ENCODE peak calls at places on chromosomes 12 and 14, in eight cellular contexts. One of them, this sample, is unnamed.

GRCh38 chr14:21093769-21094681 is 4.4 kb downstream of the ZNF219 start:
- DNase-seq in PC-3: no peak
- DNase-seq in OCI-LY7: no peak
- DNase-seq in GM23248: no peak
- DNase-seq in MM.1S: no peak
- DNase-seq in hepatocyte: peak
- DNase-seq in SK-N-SH: peak
- DNase-seq in HCT116: no peak
- DNase-seq in this sample: peak

GRCh38 chr12:101045486-101046474 is 164.3 kb downstream of the SLC5A8 start:
- DNase-seq in PC-3: no peak
- DNase-seq in OCI-LY7: no peak
- DNase-seq in GM23248: peak
- DNase-seq in MM.1S: no peak
- DNase-seq in hepatocyte: no peak
- DNase-seq in SK-N-SH: no peak
- DNase-seq in HCT116: no peak
- DNase-seq in this sample: no peak

GRCh38 chr12:79901506-79901905 is 33.4 kb downstream of the PPP1R12A start:
- DNase-seq in PC-3: no peak
- DNase-seq in OCI-LY7: no peak
- DNase-seq in GM23248: no peak
- DNase-seq in MM.1S: no peak
- DNase-seq in hepatocyte: no peak
- DNase-seq in SK-N-SH: no peak
- DNase-seq in HCT116: no peak
- DNase-seq in this sample: no peak

GRCh38 chr12:61546296-61546695 is 713.9 kb upstream of the USP15 start:
- DNase-seq in PC-3: peak
- DNase-seq in OCI-LY7: no peak
- DNase-seq in GM23248: no peak
- DNase-seq in MM.1S: no peak
- DNase-seq in hepatocyte: peak
- DNase-seq in SK-N-SH: no peak
- DNase-seq in HCT116: peak
- DNase-seq in this sample: no peak

GRCh38 chr12:109027767-109028166 is 6.9 kb upstream of the SVOP start:
- DNase-seq in PC-3: peak
- DNase-seq in OCI-LY7: no peak
- DNase-seq in GM23248: peak
- DNase-seq in MM.1S: no peak
- DNase-seq in hepatocyte: no peak
- DNase-seq in SK-N-SH: no peak
- DNase-seq in HCT116: no peak
- DNase-seq in this sample: no peak

GRCh38 chr14:92496458-92496857 is 17.1 kb upstream of the RIN3 start:
- DNase-seq in PC-3: no peak
- DNase-seq in OCI-LY7: no peak
- DNase-seq in GM23248: no peak
- DNase-seq in MM.1S: no peak
- DNase-seq in hepatocyte: no peak
- DNase-seq in SK-N-SH: no peak
- DNase-seq in HCT116: no peak
- DNase-seq in this sample: no peak

GRCh38 chr14:74038015-74038859 is 19.1 kb downstream of the BBOF1 start:
- DNase-seq in PC-3: peak
- DNase-seq in OCI-LY7: peak
- DNase-seq in GM23248: peak
- DNase-seq in MM.1S: peak
- DNase-seq in hepatocyte: peak
- DNase-seq in SK-N-SH: peak
- DNase-seq in HCT116: no peak
- DNase-seq in this sample: peak

GRCh38 chr12:121805171-121805687 is 1.4 kb downstream of the SETD1B start:
- DNase-seq in PC-3: peak
- DNase-seq in OCI-LY7: peak
- DNase-seq in GM23248: peak
- DNase-seq in MM.1S: no peak
- DNase-seq in hepatocyte: no peak
- DNase-seq in SK-N-SH: peak
- DNase-seq in HCT116: no peak
- DNase-seq in this sample: peak

GRCh38 chr12:127293507-127294310 is 973.3 kb upstream of the TMEM132C start:
- DNase-seq in PC-3: peak
- DNase-seq in OCI-LY7: peak
- DNase-seq in GM23248: peak
- DNase-seq in MM.1S: peak
- DNase-seq in hepatocyte: peak
- DNase-seq in SK-N-SH: peak
- DNase-seq in HCT116: peak
- DNase-seq in this sample: peak

GRCh38 chr12:120598674-120599463 is 17.7 kb upstream of the POP5 start:
- DNase-seq in PC-3: peak
- DNase-seq in OCI-LY7: no peak
- DNase-seq in GM23248: peak
- DNase-seq in MM.1S: peak
- DNase-seq in hepatocyte: peak
- DNase-seq in SK-N-SH: no peak
- DNase-seq in HCT116: no peak
- DNase-seq in this sample: no peak

GRCh38 chr12:2179953-2180736 is 127.4 kb downstream of the CACNA1C start:
- DNase-seq in PC-3: peak
- DNase-seq in OCI-LY7: no peak
- DNase-seq in GM23248: peak
- DNase-seq in MM.1S: no peak
- DNase-seq in hepatocyte: peak
- DNase-seq in SK-N-SH: no peak
- DNase-seq in HCT116: peak
- DNase-seq in this sample: no peak

GRCh38 chr14:94769413-94770250 is at the start of gene GSC:
- DNase-seq in PC-3: peak
- DNase-seq in OCI-LY7: no peak
- DNase-seq in GM23248: peak
- DNase-seq in MM.1S: peak
- DNase-seq in hepatocyte: peak
- DNase-seq in SK-N-SH: peak
- DNase-seq in HCT116: no peak
- DNase-seq in this sample: peak

GRCh38 chr12:45839917-45840316 is 110.4 kb downstream of the ARID2 start:
- DNase-seq in PC-3: peak
- DNase-seq in OCI-LY7: no peak
- DNase-seq in GM23248: peak
- DNase-seq in MM.1S: no peak
- DNase-seq in hepatocyte: no peak
- DNase-seq in SK-N-SH: no peak
- DNase-seq in HCT116: no peak
- DNase-seq in this sample: no peak

GRCh38 chr12:8712572-8712971 is 14.8 kb downstream of the RIMKLB start:
- DNase-seq in PC-3: no peak
- DNase-seq in OCI-LY7: no peak
- DNase-seq in GM23248: no peak
- DNase-seq in MM.1S: no peak
- DNase-seq in hepatocyte: no peak
- DNase-seq in SK-N-SH: no peak
- DNase-seq in HCT116: no peak
- DNase-seq in this sample: no peak

GRCh38 chr14:68143341-68143807 is 323.8 kb downstream of the RAD51B start:
- DNase-seq in PC-3: peak
- DNase-seq in OCI-LY7: no peak
- DNase-seq in GM23248: peak
- DNase-seq in MM.1S: no peak
- DNase-seq in hepatocyte: peak
- DNase-seq in SK-N-SH: no peak
- DNase-seq in HCT116: no peak
- DNase-seq in this sample: no peak

GRCh38 chr12:22692964-22693555 is 68.1 kb downstream of the ETNK1 start:
- DNase-seq in PC-3: no peak
- DNase-seq in OCI-LY7: no peak
- DNase-seq in GM23248: no peak
- DNase-seq in MM.1S: no peak
- DNase-seq in hepatocyte: no peak
- DNase-seq in SK-N-SH: no peak
- DNase-seq in HCT116: no peak
- DNase-seq in this sample: no peak

GRCh38 chr14:28596336-28596735 is 170.3 kb upstream of the FOXG1 start:
- DNase-seq in PC-3: peak
- DNase-seq in OCI-LY7: no peak
- DNase-seq in GM23248: no peak
- DNase-seq in MM.1S: no peak
- DNase-seq in hepatocyte: no peak
- DNase-seq in SK-N-SH: no peak
- DNase-seq in HCT116: no peak
- DNase-seq in this sample: no peak
- TF ChIP-seq EZH2phosphoT487 in PC-3: no peak
- TF ChIP-seq EZH2phosphoT487 in OCI-LY7: no peak
- TF ChIP-seq EZH2phosphoT487 in GM23248: no peak
- TF ChIP-seq EZH2phosphoT487 in MM.1S: no peak
- TF ChIP-seq EZH2phosphoT487 in hepatocyte: no peak
- TF ChIP-seq EZH2phosphoT487 in SK-N-SH: no peak
- TF ChIP-seq EZH2phosphoT487 in HCT116: no peak
- TF ChIP-seq EZH2phosphoT487 in this sample: no peak

GRCh38 chr12:65499167-65499566 is 220.7 kb downstream of the MSRB3 start:
- DNase-seq in PC-3: no peak
- DNase-seq in OCI-LY7: no peak
- DNase-seq in GM23248: no peak
- DNase-seq in MM.1S: no peak
- DNase-seq in hepatocyte: no peak
- DNase-seq in SK-N-SH: no peak
- DNase-seq in HCT116: no peak
- DNase-seq in this sample: no peak
- TF ChIP-seq EZH2phosphoT487 in PC-3: no peak
- TF ChIP-seq EZH2phosphoT487 in OCI-LY7: no peak
- TF ChIP-seq EZH2phosphoT487 in GM23248: no peak
- TF ChIP-seq EZH2phosphoT487 in MM.1S: no peak
- TF ChIP-seq EZH2phosphoT487 in hepatocyte: no peak
- TF ChIP-seq EZH2phosphoT487 in SK-N-SH: no peak
- TF ChIP-seq EZH2phosphoT487 in HCT116: no peak
- TF ChIP-seq EZH2phosphoT487 in this sample: no peak

DNA sequence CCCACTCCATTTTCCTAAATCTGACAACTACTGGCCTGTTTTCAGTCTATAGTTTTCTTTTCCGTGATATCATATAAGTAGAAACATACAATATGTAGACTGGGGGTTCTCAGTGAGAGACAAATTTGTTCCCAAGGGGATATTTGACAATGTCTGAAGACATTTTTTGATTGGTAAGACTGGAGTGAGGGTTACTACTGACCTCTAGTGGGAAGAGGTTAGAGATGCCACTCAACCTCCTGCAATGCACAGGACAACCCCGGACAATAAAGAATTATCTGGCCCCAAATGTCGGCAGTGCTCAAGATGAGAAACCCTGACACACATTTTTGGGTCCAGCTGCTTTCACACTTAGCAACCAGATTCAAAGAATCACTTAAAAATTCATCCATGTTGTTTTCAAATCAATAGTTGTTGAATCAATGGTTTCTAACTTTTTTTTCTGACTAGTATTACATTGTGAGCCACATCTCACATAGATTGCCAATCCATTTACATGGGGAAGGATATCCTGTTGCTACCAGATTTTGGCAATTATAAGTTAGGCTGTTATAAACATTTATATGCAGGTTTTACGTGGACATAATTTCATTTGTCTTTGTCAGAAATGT is 307.1 kb downstream of the RPL10L start:
- DNase-seq in PC-3: peak
- DNase-seq in OCI-LY7: peak
- DNase-seq in GM23248: peak
- DNase-seq in MM.1S: peak
- DNase-seq in hepatocyte: peak
- DNase-seq in SK-N-SH: peak
- DNase-seq in HCT116: peak
- DNase-seq in this sample: peak
- TF ChIP-seq EZH2phosphoT487 in PC-3: no peak
- TF ChIP-seq EZH2phosphoT487 in OCI-LY7: no peak
- TF ChIP-seq EZH2phosphoT487 in GM23248: no peak
- TF ChIP-seq EZH2phosphoT487 in MM.1S: no peak
- TF ChIP-seq EZH2phosphoT487 in hepatocyte: no peak
- TF ChIP-seq EZH2phosphoT487 in SK-N-SH: no peak
- TF ChIP-seq EZH2phosphoT487 in HCT116: no peak
- TF ChIP-seq EZH2phosphoT487 in this sample: no peak

GRCh38 chr12:71460318-71460717 is 20.7 kb downstream of the LGR5 start:
- DNase-seq in PC-3: no peak
- DNase-seq in OCI-LY7: no peak
- DNase-seq in GM23248: no peak
- DNase-seq in MM.1S: no peak
- DNase-seq in hepatocyte: no peak
- DNase-seq in SK-N-SH: no peak
- DNase-seq in HCT116: no peak
- DNase-seq in this sample: no peak
- TF ChIP-seq EZH2phosphoT487 in PC-3: no peak
- TF ChIP-seq EZH2phosphoT487 in OCI-LY7: no peak
- TF ChIP-seq EZH2phosphoT487 in GM23248: no peak
- TF ChIP-seq EZH2phosphoT487 in MM.1S: no peak
- TF ChIP-seq EZH2phosphoT487 in hepatocyte: no peak
- TF ChIP-seq EZH2phosphoT487 in SK-N-SH: no peak
- TF ChIP-seq EZH2phosphoT487 in HCT116: no peak
- TF ChIP-seq EZH2phosphoT487 in this sample: no peak

GRCh38 chr12:124718052-124718451 is 145.6 kb downstream of the SCARB1 start:
- DNase-seq in PC-3: no peak
- DNase-seq in OCI-LY7: no peak
- DNase-seq in GM23248: no peak
- DNase-seq in MM.1S: no peak
- DNase-seq in hepatocyte: no peak
- DNase-seq in SK-N-SH: no peak
- DNase-seq in HCT116: no peak
- DNase-seq in this sample: no peak

GRCh38 chr12:124713436-124714082 is 146.1 kb upstream of the NCOR2 start:
- DNase-seq in PC-3: no peak
- DNase-seq in OCI-LY7: no peak
- DNase-seq in GM23248: peak
- DNase-seq in MM.1S: peak
- DNase-seq in hepatocyte: peak
- DNase-seq in SK-N-SH: peak
- DNase-seq in HCT116: no peak
- DNase-seq in this sample: peak

GRCh38 chr12:124716208-124717141 is 147.2 kb downstream of the SCARB1 start:
- DNase-seq in PC-3: no peak
- DNase-seq in OCI-LY7: no peak
- DNase-seq in GM23248: no peak
- DNase-seq in MM.1S: no peak
- DNase-seq in hepatocyte: no peak
- DNase-seq in SK-N-SH: no peak
- DNase-seq in HCT116: no peak
- DNase-seq in this sample: no peak

GRCh38 chr12:124713041-124713435 is 145.6 kb upstream of the NCOR2 start:
- DNase-seq in PC-3: no peak
- DNase-seq in OCI-LY7: no peak
- DNase-seq in GM23248: no peak
- DNase-seq in MM.1S: no peak
- DNase-seq in hepatocyte: no peak
- DNase-seq in SK-N-SH: no peak
- DNase-seq in HCT116: no peak
- DNase-seq in this sample: no peak

GRCh38 chr12:124715121-124715990 is 147.9 kb upstream of the NCOR2 start:
- DNase-seq in PC-3: peak
- DNase-seq in OCI-LY7: no peak
- DNase-seq in GM23248: peak
- DNase-seq in MM.1S: no peak
- DNase-seq in hepatocyte: peak
- DNase-seq in SK-N-SH: no peak
- DNase-seq in HCT116: no peak
- DNase-seq in this sample: no peak
- TF ChIP-seq EZH2phosphoT487 in PC-3: no peak
- TF ChIP-seq EZH2phosphoT487 in OCI-LY7: no peak
- TF ChIP-seq EZH2phosphoT487 in GM23248: no peak
- TF ChIP-seq EZH2phosphoT487 in MM.1S: no peak
- TF ChIP-seq EZH2phosphoT487 in hepatocyte: no peak
- TF ChIP-seq EZH2phosphoT487 in SK-N-SH: no peak
- TF ChIP-seq EZH2phosphoT487 in HCT116: no peak
- TF ChIP-seq EZH2phosphoT487 in this sample: no peak

GRCh38 chr14:100664234-100664633 is 62.5 kb upstream of the DLK1 start:
- DNase-seq in PC-3: no peak
- DNase-seq in OCI-LY7: no peak
- DNase-seq in GM23248: no peak
- DNase-seq in MM.1S: no peak
- DNase-seq in hepatocyte: no peak
- DNase-seq in SK-N-SH: no peak
- DNase-seq in HCT116: no peak
- DNase-seq in this sample: no peak
- TF ChIP-seq EZH2phosphoT487 in PC-3: no peak
- TF ChIP-seq EZH2phosphoT487 in OCI-LY7: no peak
- TF ChIP-seq EZH2phosphoT487 in GM23248: no peak
- TF ChIP-seq EZH2phosphoT487 in MM.1S: no peak
- TF ChIP-seq EZH2phosphoT487 in hepatocyte: no peak
- TF ChIP-seq EZH2phosphoT487 in SK-N-SH: no peak
- TF ChIP-seq EZH2phosphoT487 in HCT116: no peak
- TF ChIP-seq EZH2phosphoT487 in this sample: no peak

This sample was measured in neural progenitor cell.